ENCODE peak calls at places on chromosomes 6 and 20, in ten cellular contexts. L is aorta, H is brain microvascular endothelial cell, N is H1, I is body of pancreas, J is ovary, P is AG09309, R is small intestine, T is A549, S is fibroblast of pulmonary artery. A is an unnamed sample.
A peak's percentile ranks its signal among the peaks of the same experiment; 100 is the strongest.

GRCh38 chr6:33429745-33430042 is 9.8 kb downstream of the SYNGAP1 start:
- DNase-seq in L (no peak), H (no peak), N (no peak), I (no peak), J (no peak), P (no peak), R (peak; percentile 34), T (no peak), S (no peak), A (peak; percentile 47)

GRCh38 chr6:149474108-149474935 is 10.5 kb downstream of the ZC3H12D start:
- DNase-seq in L (no peak), H (no peak), N (no peak), I (no peak), J (no peak), P (no peak), R (peak; percentile 45), T (no peak), S (no peak), A (no peak)

GRCh38 chr20:24785141-24785924 is 163.7 kb upstream of the CST7 start:
- DNase-seq in L (peak; percentile 9), H (no peak), N (no peak), I (no peak), J (no peak), P (peak; percentile 42), R (no peak), T (peak; percentile 31), S (peak; percentile 22), A (no peak)

GRCh38 chr6:70292144-70292543 is 10.7 kb downstream of the COL9A1 start:
- DNase-seq in L (no peak), H (no peak), N (no peak), I (no peak), J (no peak), P (no peak), R (no peak), T (no peak), S (no peak), A (no peak)

GRCh38 chr6:109740787-109741186 is 49.7 kb downstream of the FIG4 start:
- DNase-seq in L (no peak), H (no peak), N (no peak), I (peak; percentile 12), J (no peak), P (no peak), R (no peak), T (no peak), S (no peak), A (no peak)

GRCh38 chr20:61932711-61933480 is 132.8 kb downstream of the TAF4 start:
- DNase-seq in L (peak; percentile 63), H (no peak), N (peak; percentile 45), I (no peak), J (no peak), P (no peak), R (no peak), T (no peak), S (no peak), A (no peak)

GRCh38 chr6:19812512-19813119 is 24.6 kb upstream of the ID4 start:
- DNase-seq in L (no peak), H (peak; percentile 10), N (no peak), I (peak; percentile 24), J (no peak), P (peak; percentile 46), R (peak; percentile 32), T (peak; percentile 62), S (peak; percentile 81), A (no peak)

GRCh38 chr6:109595998-109596397 is 95.0 kb downstream of the AK9 start:
- DNase-seq in L (no peak), H (peak; percentile 44), N (peak; percentile 49), I (peak; percentile 2), J (no peak), P (peak; percentile 27), R (no peak), T (peak; percentile 14), S (peak; percentile 47), A (no peak)

GRCh38 chr20:37880726-37881591 is 22.0 kb upstream of the VSTM2L start:
- DNase-seq in L (no peak), H (no peak), N (no peak), I (peak; percentile 25), J (no peak), P (no peak), R (peak; percentile 51), T (no peak), S (peak; percentile 14), A (no peak)

DNA sequence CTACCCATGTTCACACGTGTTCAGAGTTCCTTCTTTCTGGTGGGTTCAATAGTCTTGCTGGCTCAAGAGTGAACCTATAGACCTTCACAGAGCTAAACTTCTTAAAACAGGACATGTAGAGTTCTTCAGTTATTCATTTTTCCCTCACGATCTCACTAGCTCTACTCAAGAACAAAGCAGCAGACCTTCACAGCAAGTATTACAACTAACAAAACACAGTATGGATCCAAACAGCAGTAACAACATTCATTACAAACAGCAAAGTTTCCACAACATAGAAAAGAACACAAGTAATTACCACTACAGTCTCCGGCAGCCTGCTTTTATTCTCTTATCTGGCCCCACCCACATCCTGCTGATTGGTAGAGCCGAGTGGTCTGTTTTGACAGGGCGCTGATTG is 39.5 kb upstream of the MCUR1 start:
- DNase-seq in L (no peak), H (no peak), N (no peak), I (no peak), J (no peak), P (no peak), R (no peak), T (no peak), S (no peak), A (no peak)
- H3K4me3 ChIP-seq in L (no peak overlapping the region), H (no peak overlapping the region), N (no peak overlapping the region), I (no peak overlapping the region), J (no peak overlapping the region), P (no peak overlapping the region), R (no peak overlapping the region), T (no peak overlapping the region), S (no peak overlapping the region), A (no peak overlapping the region)

GRCh38 chr20:43748274-43748673 is 21.5 kb upstream of the GTSF1L start:
- DNase-seq in L (no peak), H (no peak), N (no peak), I (no peak), J (no peak), P (no peak), R (no peak), T (no peak), S (peak; percentile 65), A (no peak)

GRCh38 chr20:43744966-43745733 is 18.3 kb upstream of the GTSF1L start:
- DNase-seq in L (no peak), H (no peak), N (no peak), I (no peak), J (no peak), P (no peak), R (no peak), T (no peak), S (no peak), A (no peak)

GRCh38 chr20:43749734-43750294 is 23.0 kb upstream of the GTSF1L start:
- DNase-seq in L (peak; percentile 96), H (peak; percentile 45), N (peak; percentile 100), I (peak; percentile 73), J (peak; percentile 66), P (no peak), R (peak; percentile 54), T (peak; percentile 44), S (peak; percentile 55), A (peak; percentile 67)

GRCh38 chr20:43744121-43744520 is 17.3 kb upstream of the GTSF1L start:
- DNase-seq in L (no peak), H (no peak), N (no peak), I (no peak), J (no peak), P (no peak), R (no peak), T (no peak), S (no peak), A (no peak)

GRCh38 chr20:43746344-43747137 is 19.7 kb upstream of the GTSF1L start:
- DNase-seq in L (no peak), H (no peak), N (no peak), I (no peak), J (no peak), P (no peak), R (no peak), T (no peak), S (peak; percentile 57), A (no peak)
- H3K4me3 ChIP-seq in L (no peak overlapping the region), H (no peak overlapping the region), N (no peak overlapping the region), I (no peak overlapping the region), J (no peak overlapping the region), P (no peak overlapping the region), R (no peak overlapping the region), T (no peak overlapping the region), S (no peak overlapping the region), A (no peak overlapping the region)

GRCh38 chr6:168078199-168078942 is 641 bp downstream of the FRMD1 start:
- DNase-seq in L (no peak), H (no peak), N (no peak), I (no peak), J (peak; percentile 50), P (no peak), R (no peak), T (no peak), S (peak; percentile 5), A (no peak)
- H3K4me3 ChIP-seq in L (no peak overlapping the region), H (no peak overlapping the region), N (no peak overlapping the region), I (no peak overlapping the region), J (no peak overlapping the region), P (no peak overlapping the region), R (no peak overlapping the region), T (no peak overlapping the region), S (no peak overlapping the region), A (no peak overlapping the region)

GRCh38 chr6:15267221-15267620 is 21.4 kb downstream of the JARID2 start:
- DNase-seq in L (no peak), H (no peak), N (no peak), I (no peak), J (no peak), P (no peak), R (no peak), T (no peak), S (no peak), A (no peak)
- H3K4me3 ChIP-seq in L (no peak overlapping the region), H (no peak overlapping the region), N (peak overlapping the region; percentile 47), I (no peak overlapping the region), J (no peak overlapping the region), P (no peak overlapping the region), R (no peak overlapping the region), T (no peak overlapping the region), S (no peak overlapping the region), A (no peak overlapping the region)

DNA sequence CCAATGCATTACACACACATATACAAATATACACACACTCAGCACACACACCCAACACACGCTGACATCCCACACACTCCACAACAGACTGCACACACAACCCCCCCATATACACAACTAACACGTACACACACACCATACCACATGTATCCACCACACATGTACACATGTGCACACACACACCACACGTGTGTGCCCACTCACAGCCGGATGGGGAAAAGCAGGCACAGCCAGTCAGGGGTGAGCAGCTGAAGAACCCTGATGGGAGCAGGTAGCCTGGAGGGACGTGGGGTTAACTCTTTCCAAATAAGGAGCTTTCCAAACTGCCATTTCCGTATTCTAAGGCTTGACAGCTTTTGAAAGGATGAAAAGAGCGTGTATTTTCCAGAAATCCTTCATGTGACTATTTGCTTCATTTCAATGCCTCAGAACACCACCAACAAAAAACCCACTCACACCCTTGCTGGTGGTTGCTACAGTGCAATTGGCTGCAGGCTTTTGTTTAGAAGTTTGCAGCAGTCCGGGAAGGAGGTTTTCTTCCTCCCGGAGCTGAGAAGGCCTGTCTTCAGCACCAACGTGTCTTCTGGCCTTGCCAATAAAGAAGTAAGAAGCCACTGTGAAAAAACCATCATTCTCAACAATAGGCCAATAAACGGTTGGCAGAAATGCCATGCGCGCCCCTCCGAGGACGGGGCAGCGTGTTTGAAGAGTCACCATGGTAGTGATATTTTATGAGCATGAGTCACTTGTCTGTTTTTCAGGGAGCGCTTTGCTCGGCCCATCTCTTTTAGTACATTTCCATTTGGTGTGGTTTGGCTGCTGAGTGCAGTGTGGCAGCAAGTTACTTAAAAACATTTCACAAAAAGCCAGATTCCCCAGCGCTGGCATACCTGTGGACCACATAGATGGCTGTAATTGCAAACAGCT is 131.3 kb upstream of the GMDS start:
- DNase-seq in L (no peak), H (peak; percentile 73), N (no peak), I (no peak), J (no peak), P (peak; percentile 91), R (no peak), T (peak; percentile 69), S (no peak), A (no peak)
- H3K4me3 ChIP-seq in L (no peak overlapping the region), H (no peak overlapping the region), N (no peak overlapping the region), I (no peak overlapping the region), J (no peak overlapping the region), P (no peak overlapping the region), R (no peak overlapping the region), T (no peak overlapping the region), S (no peak overlapping the region), A (no peak overlapping the region)